ENCODE peak calls at places on chromosomes 12 and 14, in ten cellular contexts. One of them, this sample, is unnamed.

GRCh38 chr14:38207830-38208815 is at the start of gene SSTR1:
- DNase-seq in neural progenitor cell: peak; percentile 44
- DNase-seq in testis: peak; percentile 13
- DNase-seq in psoas muscle: peak; percentile 27
- DNase-seq in brain microvascular endothelial cell: no peak
- DNase-seq in left ventricle myocardium inferior: no peak
- DNase-seq in Panc1: no peak
- DNase-seq in pancreas: peak; percentile 85
- DNase-seq in type B pancreatic cell: no peak
- DNase-seq in choroid plexus epithelial cell: no peak
- DNase-seq in this sample: no peak

GRCh38 chr12:88339254-88339949 is 197.3 kb downstream of the TMTC3 start:
- DNase-seq in neural progenitor cell: no peak
- DNase-seq in testis: no peak
- DNase-seq in psoas muscle: no peak
- DNase-seq in brain microvascular endothelial cell: no peak
- DNase-seq in left ventricle myocardium inferior: no peak
- DNase-seq in Panc1: no peak
- DNase-seq in pancreas: no peak
- DNase-seq in type B pancreatic cell: no peak
- DNase-seq in choroid plexus epithelial cell: peak; percentile 74
- DNase-seq in this sample: peak; percentile 29

GRCh38 chr12:131841547-131841946 is 13.4 kb downstream of the MMP17 start:
- DNase-seq in neural progenitor cell: no peak
- DNase-seq in testis: no peak
- DNase-seq in psoas muscle: no peak
- DNase-seq in brain microvascular endothelial cell: no peak
- DNase-seq in left ventricle myocardium inferior: no peak
- DNase-seq in Panc1: no peak
- DNase-seq in pancreas: no peak
- DNase-seq in type B pancreatic cell: no peak
- DNase-seq in choroid plexus epithelial cell: no peak
- DNase-seq in this sample: no peak

GRCh38 chr14:102923920-102924486 is 1.5 kb downstream of the AMN start:
- DNase-seq in neural progenitor cell: no peak
- DNase-seq in testis: no peak
- DNase-seq in psoas muscle: no peak
- DNase-seq in brain microvascular endothelial cell: no peak
- DNase-seq in left ventricle myocardium inferior: no peak
- DNase-seq in Panc1: no peak
- DNase-seq in pancreas: no peak
- DNase-seq in type B pancreatic cell: no peak
- DNase-seq in choroid plexus epithelial cell: no peak
- DNase-seq in this sample: no peak

GRCh38 chr14:103630364-103631108 is 1.5 kb downstream of the KLC1 start:
- DNase-seq in neural progenitor cell: no peak
- DNase-seq in testis: peak; percentile 48
- DNase-seq in psoas muscle: no peak
- DNase-seq in brain microvascular endothelial cell: no peak
- DNase-seq in left ventricle myocardium inferior: no peak
- DNase-seq in Panc1: no peak
- DNase-seq in pancreas: no peak
- DNase-seq in type B pancreatic cell: no peak
- DNase-seq in choroid plexus epithelial cell: no peak
- DNase-seq in this sample: no peak

GRCh38 chr14:71621276-71621675 is 311.0 kb upstream of the RGS6 start:
- DNase-seq in neural progenitor cell: no peak
- DNase-seq in testis: no peak
- DNase-seq in psoas muscle: no peak
- DNase-seq in brain microvascular endothelial cell: no peak
- DNase-seq in left ventricle myocardium inferior: no peak
- DNase-seq in Panc1: no peak
- DNase-seq in pancreas: no peak
- DNase-seq in type B pancreatic cell: no peak
- DNase-seq in choroid plexus epithelial cell: peak; percentile 50
- DNase-seq in this sample: peak; percentile 18

GRCh38 chr12:63083046-63083445 is 68.0 kb downstream of the AVPR1A start:
- DNase-seq in neural progenitor cell: no peak
- DNase-seq in testis: no peak
- DNase-seq in psoas muscle: no peak
- DNase-seq in brain microvascular endothelial cell: no peak
- DNase-seq in left ventricle myocardium inferior: no peak
- DNase-seq in Panc1: no peak
- DNase-seq in pancreas: no peak
- DNase-seq in type B pancreatic cell: no peak
- DNase-seq in choroid plexus epithelial cell: no peak
- DNase-seq in this sample: no peak

GRCh38 chr12:119322324-119322723 is 12.2 kb upstream of the CCDC60 start:
- DNase-seq in neural progenitor cell: no peak
- DNase-seq in testis: no peak
- DNase-seq in psoas muscle: no peak
- DNase-seq in brain microvascular endothelial cell: no peak
- DNase-seq in left ventricle myocardium inferior: no peak
- DNase-seq in Panc1: no peak
- DNase-seq in pancreas: no peak
- DNase-seq in type B pancreatic cell: no peak
- DNase-seq in choroid plexus epithelial cell: no peak
- DNase-seq in this sample: no peak

DNA sequence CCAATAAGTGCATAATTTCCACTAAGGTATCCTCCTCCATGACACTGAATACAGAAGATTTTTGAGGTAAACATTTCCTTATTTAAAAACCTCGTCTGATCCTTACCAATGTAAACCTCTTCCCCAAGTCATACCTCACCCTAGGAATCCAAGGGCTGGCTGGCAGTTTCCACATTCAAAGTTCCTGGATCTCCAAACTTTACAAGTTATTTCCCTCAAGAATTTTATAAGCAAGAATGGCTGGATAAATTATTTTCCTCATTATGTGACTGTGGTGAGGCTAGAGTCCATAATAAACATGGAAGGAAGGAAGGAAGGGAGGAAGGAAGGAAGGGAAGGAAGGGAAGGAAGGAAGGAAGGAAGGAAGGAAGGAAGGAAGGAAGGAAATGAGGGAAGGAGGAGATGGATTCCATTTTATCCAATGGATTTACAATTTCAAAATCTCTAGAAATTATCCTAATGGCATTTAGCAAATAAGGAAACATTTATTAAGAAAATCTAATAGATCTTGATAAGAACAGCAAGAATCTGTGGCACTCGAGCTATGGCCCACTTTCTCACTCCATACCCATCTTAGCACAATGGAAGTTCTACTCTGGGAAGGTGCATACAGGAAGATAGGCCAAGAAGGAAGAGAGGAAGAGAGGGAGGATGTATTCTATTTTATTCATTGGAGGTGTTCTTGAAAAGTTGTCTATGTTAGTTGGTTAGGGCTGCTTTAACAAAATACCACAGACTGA is 477.8 kb upstream of the TMPO start:
- DNase-seq in neural progenitor cell: no peak
- DNase-seq in testis: no peak
- DNase-seq in psoas muscle: no peak
- DNase-seq in brain microvascular endothelial cell: no peak
- DNase-seq in left ventricle myocardium inferior: no peak
- DNase-seq in Panc1: no peak
- DNase-seq in pancreas: no peak
- DNase-seq in type B pancreatic cell: no peak
- DNase-seq in choroid plexus epithelial cell: no peak
- DNase-seq in this sample: no peak
- TF ChIP-seq CTCF in neural progenitor cell: no peak
- TF ChIP-seq CTCF in testis: no peak
- TF ChIP-seq CTCF in psoas muscle: no peak
- TF ChIP-seq CTCF in brain microvascular endothelial cell: no peak
- TF ChIP-seq CTCF in left ventricle myocardium inferior: no peak
- TF ChIP-seq CTCF in Panc1: no peak
- TF ChIP-seq CTCF in pancreas: no peak
- TF ChIP-seq CTCF in type B pancreatic cell: no peak
- TF ChIP-seq CTCF in choroid plexus epithelial cell: no peak
- TF ChIP-seq CTCF in this sample: no peak

GRCh38 chr12:52279683-52280318 is 5.4 kb downstream of the KRT86 start:
- DNase-seq in neural progenitor cell: peak; percentile 46
- DNase-seq in testis: no peak
- DNase-seq in psoas muscle: no peak
- DNase-seq in brain microvascular endothelial cell: no peak
- DNase-seq in left ventricle myocardium inferior: no peak
- DNase-seq in Panc1: no peak
- DNase-seq in pancreas: no peak
- DNase-seq in type B pancreatic cell: peak; percentile 50
- DNase-seq in choroid plexus epithelial cell: peak; percentile 33
- DNase-seq in this sample: no peak

GRCh38 chr12:52278931-52279682 is 4.7 kb downstream of the KRT86 start:
- DNase-seq in neural progenitor cell: peak; percentile 83
- DNase-seq in testis: peak; percentile 81
- DNase-seq in psoas muscle: peak; percentile 86
- DNase-seq in brain microvascular endothelial cell: peak; percentile 61
- DNase-seq in left ventricle myocardium inferior: peak; percentile 71
- DNase-seq in Panc1: no peak
- DNase-seq in pancreas: peak; percentile 98
- DNase-seq in type B pancreatic cell: peak; percentile 89
- DNase-seq in choroid plexus epithelial cell: peak; percentile 81
- DNase-seq in this sample: no peak

GRCh38 chr12:52277486-52278245 is 3.2 kb downstream of the KRT86 start:
- DNase-seq in neural progenitor cell: no peak
- DNase-seq in testis: no peak
- DNase-seq in psoas muscle: no peak
- DNase-seq in brain microvascular endothelial cell: no peak
- DNase-seq in left ventricle myocardium inferior: no peak
- DNase-seq in Panc1: no peak
- DNase-seq in pancreas: no peak
- DNase-seq in type B pancreatic cell: peak; percentile 48
- DNase-seq in choroid plexus epithelial cell: no peak
- DNase-seq in this sample: no peak

GRCh38 chr12:52280319-52280795 is 5.9 kb downstream of the KRT86 start:
- DNase-seq in neural progenitor cell: no peak
- DNase-seq in testis: no peak
- DNase-seq in psoas muscle: peak; percentile 64
- DNase-seq in brain microvascular endothelial cell: peak; percentile 83
- DNase-seq in left ventricle myocardium inferior: no peak
- DNase-seq in Panc1: peak; percentile 99
- DNase-seq in pancreas: no peak
- DNase-seq in type B pancreatic cell: peak; percentile 57
- DNase-seq in choroid plexus epithelial cell: peak; percentile 94
- DNase-seq in this sample: peak; percentile 83

DNA sequence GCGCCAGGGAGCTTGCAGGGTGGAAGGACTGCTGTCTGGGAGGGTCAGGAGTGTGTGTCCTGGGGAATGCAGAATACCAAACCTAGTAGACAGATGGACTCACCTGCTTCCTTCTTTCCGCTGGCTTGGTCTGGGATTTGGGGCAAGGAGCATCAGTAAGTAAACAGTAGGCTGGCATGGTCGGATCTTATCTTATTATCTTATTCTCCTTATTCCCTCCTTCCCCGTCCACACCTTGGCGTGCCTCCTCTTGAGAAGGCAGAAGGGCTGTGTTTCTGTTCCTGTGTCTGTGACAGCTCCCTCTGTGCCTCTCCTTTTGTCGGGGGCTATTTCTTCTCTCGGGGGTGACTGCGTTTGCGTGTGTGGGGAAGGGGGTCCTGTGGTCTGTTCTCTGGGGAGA is 4.1 kb downstream of the KRT86 start:
- DNase-seq in neural progenitor cell: peak; percentile 15
- DNase-seq in testis: no peak
- DNase-seq in psoas muscle: no peak
- DNase-seq in brain microvascular endothelial cell: no peak
- DNase-seq in left ventricle myocardium inferior: no peak
- DNase-seq in Panc1: no peak
- DNase-seq in pancreas: no peak
- DNase-seq in type B pancreatic cell: no peak
- DNase-seq in choroid plexus epithelial cell: no peak
- DNase-seq in this sample: no peak
- TF ChIP-seq CTCF in neural progenitor cell: no peak
- TF ChIP-seq CTCF in testis: no peak
- TF ChIP-seq CTCF in psoas muscle: no peak
- TF ChIP-seq CTCF in brain microvascular endothelial cell: no peak
- TF ChIP-seq CTCF in left ventricle myocardium inferior: no peak
- TF ChIP-seq CTCF in Panc1: no peak
- TF ChIP-seq CTCF in pancreas: no peak
- TF ChIP-seq CTCF in type B pancreatic cell: no peak
- TF ChIP-seq CTCF in choroid plexus epithelial cell: no peak
- TF ChIP-seq CTCF in this sample: no peak

GRCh38 chr14:22036541-22036940 is 362.9 kb upstream of the OR4E1 start:
- DNase-seq in neural progenitor cell: no peak
- DNase-seq in testis: no peak
- DNase-seq in psoas muscle: no peak
- DNase-seq in brain microvascular endothelial cell: no peak
- DNase-seq in left ventricle myocardium inferior: no peak
- DNase-seq in Panc1: no peak
- DNase-seq in pancreas: no peak
- DNase-seq in type B pancreatic cell: no peak
- DNase-seq in choroid plexus epithelial cell: no peak
- DNase-seq in this sample: no peak

GRCh38 chr14:22046063-22046462 is 372.4 kb upstream of the OR4E1 start:
- DNase-seq in neural progenitor cell: no peak
- DNase-seq in testis: no peak
- DNase-seq in psoas muscle: no peak
- DNase-seq in brain microvascular endothelial cell: no peak
- DNase-seq in left ventricle myocardium inferior: no peak
- DNase-seq in Panc1: no peak
- DNase-seq in pancreas: no peak
- DNase-seq in type B pancreatic cell: no peak
- DNase-seq in choroid plexus epithelial cell: no peak
- DNase-seq in this sample: no peak

GRCh38 chr14:22044193-22044592 is 370.6 kb upstream of the OR4E1 start:
- DNase-seq in neural progenitor cell: no peak
- DNase-seq in testis: no peak
- DNase-seq in psoas muscle: no peak
- DNase-seq in brain microvascular endothelial cell: no peak
- DNase-seq in left ventricle myocardium inferior: no peak
- DNase-seq in Panc1: no peak
- DNase-seq in pancreas: no peak
- DNase-seq in type B pancreatic cell: no peak
- DNase-seq in choroid plexus epithelial cell: no peak
- DNase-seq in this sample: no peak

GRCh38 chr14:22040781-22041125 is 367.1 kb upstream of the OR4E1 start:
- DNase-seq in neural progenitor cell: peak; percentile 35
- DNase-seq in testis: no peak
- DNase-seq in psoas muscle: no peak
- DNase-seq in brain microvascular endothelial cell: no peak
- DNase-seq in left ventricle myocardium inferior: no peak
- DNase-seq in Panc1: no peak
- DNase-seq in pancreas: no peak
- DNase-seq in type B pancreatic cell: no peak
- DNase-seq in choroid plexus epithelial cell: no peak
- DNase-seq in this sample: no peak

GRCh38 chr14:22039938-22040780 is 366.5 kb upstream of the OR4E1 start:
- DNase-seq in neural progenitor cell: no peak
- DNase-seq in testis: no peak
- DNase-seq in psoas muscle: no peak
- DNase-seq in brain microvascular endothelial cell: no peak
- DNase-seq in left ventricle myocardium inferior: no peak
- DNase-seq in Panc1: no peak
- DNase-seq in pancreas: no peak
- DNase-seq in type B pancreatic cell: no peak
- DNase-seq in choroid plexus epithelial cell: peak; percentile 16
- DNase-seq in this sample: no peak
- TF ChIP-seq CTCF in neural progenitor cell: peak; percentile 68
- TF ChIP-seq CTCF in testis: no peak
- TF ChIP-seq CTCF in psoas muscle: peak; percentile 9
- TF ChIP-seq CTCF in brain microvascular endothelial cell: peak; percentile 64
- TF ChIP-seq CTCF in left ventricle myocardium inferior: peak; percentile 58
- TF ChIP-seq CTCF in Panc1: peak; percentile 47
- TF ChIP-seq CTCF in pancreas: peak; percentile 32
- TF ChIP-seq CTCF in type B pancreatic cell: peak; percentile 72
- TF ChIP-seq CTCF in choroid plexus epithelial cell: peak; percentile 54
- TF ChIP-seq CTCF in this sample: peak; percentile 48

GRCh38 chr14:70086685-70087379 is 101.9 kb downstream of the SLC8A3 start:
- DNase-seq in neural progenitor cell: peak; percentile 65
- DNase-seq in testis: peak; percentile 58
- DNase-seq in psoas muscle: no peak
- DNase-seq in brain microvascular endothelial cell: peak; percentile 49
- DNase-seq in left ventricle myocardium inferior: no peak
- DNase-seq in Panc1: no peak
- DNase-seq in pancreas: no peak
- DNase-seq in type B pancreatic cell: no peak
- DNase-seq in choroid plexus epithelial cell: peak; percentile 81
- DNase-seq in this sample: peak; percentile 36
- TF ChIP-seq CTCF in neural progenitor cell: peak; percentile 78
- TF ChIP-seq CTCF in testis: no peak
- TF ChIP-seq CTCF in psoas muscle: peak; percentile 42
- TF ChIP-seq CTCF in brain microvascular endothelial cell: peak; percentile 76
- TF ChIP-seq CTCF in left ventricle myocardium inferior: peak; percentile 53
- TF ChIP-seq CTCF in Panc1: peak; percentile 51
- TF ChIP-seq CTCF in pancreas: peak; percentile 13
- TF ChIP-seq CTCF in type B pancreatic cell: peak; percentile 77
- TF ChIP-seq CTCF in choroid plexus epithelial cell: peak; percentile 88
- TF ChIP-seq CTCF in this sample: peak; percentile 70

This sample was measured in astrocyte of the cerebellum.